ENCODE peak calls at places on chromosomes 5 and 9, in five cellular contexts. G, Q, S, C and Y are unnamed samples.

GRCh38 chr5:128472032-128472431 is 66.0 kb downstream of the FBN2 start:
- DNase-seq in G (no peak), Q (no peak), S (no peak), C (no peak), Y (peak)

GRCh38 chr9:129719135-129719534 is 33.7 kb downstream of the PTGES start:
- DNase-seq in G (no peak), Q (no peak), S (no peak), C (no peak), Y (no peak)

GRCh38 chr5:100863736-100864135 is 39.3 kb downstream of the ST8SIA4 start:
- DNase-seq in G (no peak), Q (no peak), S (no peak), C (no peak), Y (no peak)

GRCh38 chr9:116944714-116945534 is 257.8 kb downstream of the TRIM32 start:
- DNase-seq in G (no peak), Q (peak), S (no peak), C (no peak), Y (no peak)

GRCh38 chr5:137791803-137792202 is 37.6 kb upstream of the HNRNPA0 start:
- DNase-seq in G (no peak), Q (no peak), S (no peak), C (no peak), Y (peak)

GRCh38 chr9:23581936-23582335 is 244.1 kb downstream of the ELAVL2 start:
- DNase-seq in G (no peak), Q (no peak), S (no peak), C (peak), Y (no peak)

GRCh38 chr9:90916147-90916734 is 114.6 kb downstream of the SYK start:
- DNase-seq in G (no peak), Q (peak), S (no peak), C (peak), Y (no peak)

GRCh38 chr5:126680215-126680817 is 79.6 kb downstream of the PHAX start:
- DNase-seq in G (no peak), Q (peak), S (peak), C (peak), Y (peak)

GRCh38 chr9:124654431-124654830 is 116.7 kb downstream of the NR6A1 start:
- DNase-seq in G (no peak), Q (no peak), S (no peak), C (no peak), Y (no peak)

GRCh38 chr5:6543346-6543730 is 89.5 kb downstream of the NSUN2 start:
- DNase-seq in G (no peak), Q (no peak), S (no peak), C (no peak), Y (no peak)

GRCh38 chr9:126499911-126500599 is 113.7 kb upstream of the LMX1B start:
- DNase-seq in G (no peak), Q (no peak), S (no peak), C (no peak), Y (no peak)

GRCh38 chr5:120164989-120165388 is 299.1 kb upstream of the PRR16 start:
- DNase-seq in G (no peak), Q (no peak), S (no peak), C (peak), Y (no peak)

GRCh38 chr5:9388941-9389674 is 156.8 kb downstream of the SEMA5A start:
- DNase-seq in G (no peak), Q (no peak), S (no peak), C (no peak), Y (peak)

GRCh38 chr5:110258460-110258859 is 468.0 kb downstream of the TMEM232 start:
- DNase-seq in G (no peak), Q (no peak), S (peak), C (peak), Y (peak)

GRCh38 chr9:2299156-2299842 is 284.2 kb downstream of the SMARCA2 start:
- DNase-seq in G (no peak), Q (no peak), S (no peak), C (no peak), Y (no peak)

GRCh38 chr9:114896344-114896743 is 34.0 kb downstream of the TNFSF8 start:
- DNase-seq in G (no peak), Q (no peak), S (no peak), C (no peak), Y (no peak)

GRCh38 chr9:99681113-99681512 is 140.6 kb upstream of the NR4A3 start:
- DNase-seq in G (no peak), Q (no peak), S (no peak), C (no peak), Y (no peak)

GRCh38 chr5:138900281-138900965 is 25.3 kb upstream of the LRRTM2 start:
- DNase-seq in G (no peak), Q (peak), S (peak), C (peak), Y (peak)

GRCh38 chr9:95727947-95728546 is 147.4 kb upstream of the ERCC6L2 start:
- DNase-seq in G (no peak), Q (no peak), S (no peak), C (no peak), Y (no peak)

GRCh38 chr9:97981828-97982164 is 1.3 kb upstream of the ANP32B start:
- DNase-seq in G (no peak), Q (no peak), S (no peak), C (no peak), Y (no peak)

GRCh38 chr9:91896513-91897121 is 53.4 kb downstream of the ROR2 start:
- DNase-seq in G (no peak), Q (peak), S (no peak), C (no peak), Y (peak)

GRCh38 chr9:37309136-37309535 is 113.4 kb upstream of the GRHPR start:
- DNase-seq in G (no peak), Q (peak), S (no peak), C (peak), Y (peak)

GRCh38 chr5:150703767-150704166 is 2.9 kb upstream of the RBM22 start:
- DNase-seq in G (no peak), Q (peak), S (no peak), C (peak), Y (peak)

GRCh38 chr5:923473-923873 is 30.8 kb downstream of the TRIP13 start:
- DNase-seq in G (peak), Q (peak), S (peak), C (peak), Y (peak)

GRCh38 chr9:21096172-21096900 is 18.6 kb upstream of the IFNB1 start:
- DNase-seq in G (no peak), Q (peak), S (peak), C (peak), Y (peak)

GRCh38 chr9:5718296-5719032 is 89.6 kb downstream of the RIC1 start:
- DNase-seq in G (no peak), Q (peak), S (no peak), C (no peak), Y (peak)

GRCh38 chr9:86098793-86099694 is at the start of gene GOLM1:
- DNase-seq in G (no peak), Q (peak), S (no peak), C (peak), Y (peak)

GRCh38 chr5:154273028-154273617 is 82.6 kb downstream of the GALNT10 start:
- DNase-seq in G (no peak), Q (peak), S (no peak), C (peak), Y (no peak)

GRCh38 chr9:124868511-124869465 is 6.9 kb downstream of the ARPC5L start:
- DNase-seq in G (peak), Q (peak), S (no peak), C (peak), Y (peak)